ENCODE peak calls at places on chromosomes 3 and 15, in six cellular contexts. One of them, this sample, is unnamed.

GRCh38 chr3:135751991-135752390 is 213.5 kb upstream of the PPP2R3A start:
- DNase-seq in colonic mucosa: no peak
- DNase-seq in SJSA1: no peak
- DNase-seq in aorta: no peak
- DNase-seq in endodermal cell: no peak
- DNase-seq in K562: no peak
- DNase-seq in this sample: no peak

GRCh38 chr15:95169701-95170459 is 938.5 kb downstream of the MCTP2 start:
- DNase-seq in aorta: peak; percentile 65
- DNase-seq in SJSA1: no peak
- DNase-seq in colonic mucosa: no peak
- DNase-seq in endodermal cell: no peak
- DNase-seq in K562: no peak
- DNase-seq in this sample: no peak

GRCh38 chr3:134144694-134145093 is 106.0 kb downstream of the RYK start:
- DNase-seq in endodermal cell: no peak
- DNase-seq in colonic mucosa: no peak
- DNase-seq in aorta: no peak
- DNase-seq in SJSA1: peak; percentile 63
- DNase-seq in K562: no peak
- DNase-seq in this sample: no peak

GRCh38 chr15:65132841-65133549 is 613 bp downstream of the PDCD7 start:
- DNase-seq in K562: peak; percentile 66
- DNase-seq in colonic mucosa: peak; percentile 32
- DNase-seq in endodermal cell: peak; percentile 81
- DNase-seq in SJSA1: peak; percentile 55
- DNase-seq in aorta: peak; percentile 79
- DNase-seq in this sample: no peak

GRCh38 chr15:49190586-49190985 is 20.5 kb downstream of the GALK2 start:
- DNase-seq in endodermal cell: no peak
- DNase-seq in aorta: no peak
- DNase-seq in colonic mucosa: no peak
- DNase-seq in SJSA1: no peak
- DNase-seq in K562: no peak
- DNase-seq in this sample: no peak

GRCh38 chr15:97728791-97729190 is 231.7 kb upstream of the ARRDC4 start:
- DNase-seq in endodermal cell: no peak
- DNase-seq in SJSA1: no peak
- DNase-seq in aorta: no peak
- DNase-seq in K562: no peak
- DNase-seq in colonic mucosa: no peak
- DNase-seq in this sample: no peak

GRCh38 chr3:13647314-13648059 is 98.6 kb downstream of the FBLN2 start:
- DNase-seq in endodermal cell: no peak
- DNase-seq in aorta: no peak
- DNase-seq in SJSA1: no peak
- DNase-seq in K562: peak; percentile 51
- DNase-seq in colonic mucosa: no peak
- DNase-seq in this sample: no peak

GRCh38 chr3:55007971-55008370 is 80.1 kb upstream of the LRTM1 start:
- DNase-seq in SJSA1: peak; percentile 61
- DNase-seq in aorta: no peak
- DNase-seq in endodermal cell: no peak
- DNase-seq in colonic mucosa: no peak
- DNase-seq in K562: no peak
- DNase-seq in this sample: no peak

GRCh38 chr3:170765419-170766078 is 104.4 kb downstream of the RPL22L1 start:
- DNase-seq in endodermal cell: no peak
- DNase-seq in SJSA1: no peak
- DNase-seq in K562: peak; percentile 31
- DNase-seq in colonic mucosa: no peak
- DNase-seq in aorta: no peak
- DNase-seq in this sample: no peak

GRCh38 chr3:31924628-31925270 is 56.3 kb downstream of the OSBPL10 start:
- DNase-seq in endodermal cell: no peak
- DNase-seq in colonic mucosa: no peak
- DNase-seq in aorta: no peak
- DNase-seq in SJSA1: no peak
- DNase-seq in K562: no peak
- DNase-seq in this sample: no peak

GRCh38 chr3:31929826-31930502 is 51.1 kb downstream of the OSBPL10 start:
- DNase-seq in aorta: no peak
- DNase-seq in colonic mucosa: no peak
- DNase-seq in K562: no peak
- DNase-seq in endodermal cell: no peak
- DNase-seq in SJSA1: no peak
- DNase-seq in this sample: no peak

GRCh38 chr3:31926543-31926942 is 54.5 kb downstream of the OSBPL10 start:
- DNase-seq in SJSA1: no peak
- DNase-seq in endodermal cell: no peak
- DNase-seq in aorta: no peak
- DNase-seq in K562: no peak
- DNase-seq in colonic mucosa: no peak
- DNase-seq in this sample: no peak

GRCh38 chr3:31925271-31925630 is 55.8 kb downstream of the OSBPL10 start:
- DNase-seq in endodermal cell: no peak
- DNase-seq in colonic mucosa: no peak
- DNase-seq in aorta: no peak
- DNase-seq in SJSA1: no peak
- DNase-seq in K562: no peak
- DNase-seq in this sample: no peak

DNA sequence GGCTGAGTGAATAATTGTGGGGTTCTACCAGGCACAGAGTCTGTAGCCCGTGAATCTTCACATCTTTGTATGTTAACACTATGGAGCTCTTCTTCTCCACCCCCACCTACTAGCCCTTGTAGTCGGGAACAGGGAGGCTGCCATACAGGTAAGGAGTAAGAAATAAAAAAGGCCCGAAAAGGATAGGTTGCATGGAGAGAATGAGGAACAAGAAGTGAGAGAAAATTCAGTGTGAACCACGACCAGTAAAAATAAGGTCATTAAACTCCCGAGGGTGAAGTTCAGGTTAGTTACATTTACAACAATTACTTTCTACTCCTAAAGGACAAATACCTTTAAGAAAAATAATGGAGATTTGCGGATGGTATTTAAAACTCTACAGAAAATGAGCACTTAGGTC is 53.3 kb downstream of the OSBPL10 start:
- DNase-seq in aorta: no peak
- DNase-seq in K562: no peak
- DNase-seq in endodermal cell: no peak
- DNase-seq in colonic mucosa: no peak
- DNase-seq in SJSA1: no peak
- DNase-seq in this sample: no peak
- H3K27ac ChIP-seq in aorta: no peak overlapping the region
- H3K27ac ChIP-seq in K562: no peak overlapping the region
- H3K27ac ChIP-seq in endodermal cell: no peak overlapping the region
- H3K27ac ChIP-seq in colonic mucosa: no peak overlapping the region
- H3K27ac ChIP-seq in SJSA1: no peak overlapping the region
- H3K27ac ChIP-seq in this sample: no peak overlapping the region

GRCh38 chr15:73982251-73982962 is 9.7 kb downstream of the STOML1 start:
- DNase-seq in endodermal cell: no peak
- DNase-seq in colonic mucosa: peak; percentile 60
- DNase-seq in K562: no peak
- DNase-seq in SJSA1: peak; percentile 86
- DNase-seq in aorta: peak; percentile 96
- DNase-seq in this sample: no peak
- H3K4me1 ChIP-seq in endodermal cell: no peaks in the 10 kb centered on the region
- H3K4me1 ChIP-seq in colonic mucosa: peaks cover 17% of the 10 kb centered on the region
- H3K4me1 ChIP-seq in K562: peaks cover 21% of the 10 kb centered on the region
- H3K4me1 ChIP-seq in SJSA1: peaks cover 35% of the 10 kb centered on the region
- H3K4me1 ChIP-seq in aorta: no peaks in the 10 kb centered on the region
- H3K4me1 ChIP-seq in this sample: peaks cover 14% of the 10 kb centered on the region

DNA sequence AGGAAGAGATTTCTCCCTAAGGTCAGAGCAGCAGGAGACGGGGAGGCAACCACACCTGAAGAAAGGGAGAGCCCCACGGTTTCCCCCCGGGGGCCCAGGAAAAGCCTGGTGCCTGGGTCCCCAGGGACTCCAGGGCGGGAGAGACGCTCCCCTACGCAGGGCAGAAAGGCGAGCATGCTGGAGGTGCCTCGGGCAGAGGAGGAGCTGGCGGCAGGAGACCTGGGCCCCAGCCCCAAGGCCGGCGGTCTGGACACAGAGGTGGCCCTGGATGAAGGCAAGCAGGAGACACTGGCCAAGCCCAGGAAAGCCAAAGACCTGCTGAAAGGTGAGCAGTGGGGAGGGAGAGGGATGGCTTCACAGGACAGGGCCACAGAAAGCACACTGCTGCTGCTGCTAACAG is 26.2 kb upstream of the SLC28A1 start:
- DNase-seq in K562: no peak
- DNase-seq in SJSA1: no peak
- DNase-seq in endodermal cell: no peak
- DNase-seq in aorta: peak; percentile 69
- DNase-seq in colonic mucosa: no peak
- DNase-seq in this sample: no peak
- H3K36me3 ChIP-seq in K562: no peaks in the 10 kb centered on the region
- H3K36me3 ChIP-seq in SJSA1: no peaks in the 10 kb centered on the region
- H3K36me3 ChIP-seq in endodermal cell: peaks cover 96% of the 10 kb centered on the region
- H3K36me3 ChIP-seq in aorta: peaks cover 12% of the 10 kb centered on the region
- H3K36me3 ChIP-seq in colonic mucosa: no peaks in the 10 kb centered on the region
- H3K36me3 ChIP-seq in this sample: no peaks in the 10 kb centered on the region

DNA sequence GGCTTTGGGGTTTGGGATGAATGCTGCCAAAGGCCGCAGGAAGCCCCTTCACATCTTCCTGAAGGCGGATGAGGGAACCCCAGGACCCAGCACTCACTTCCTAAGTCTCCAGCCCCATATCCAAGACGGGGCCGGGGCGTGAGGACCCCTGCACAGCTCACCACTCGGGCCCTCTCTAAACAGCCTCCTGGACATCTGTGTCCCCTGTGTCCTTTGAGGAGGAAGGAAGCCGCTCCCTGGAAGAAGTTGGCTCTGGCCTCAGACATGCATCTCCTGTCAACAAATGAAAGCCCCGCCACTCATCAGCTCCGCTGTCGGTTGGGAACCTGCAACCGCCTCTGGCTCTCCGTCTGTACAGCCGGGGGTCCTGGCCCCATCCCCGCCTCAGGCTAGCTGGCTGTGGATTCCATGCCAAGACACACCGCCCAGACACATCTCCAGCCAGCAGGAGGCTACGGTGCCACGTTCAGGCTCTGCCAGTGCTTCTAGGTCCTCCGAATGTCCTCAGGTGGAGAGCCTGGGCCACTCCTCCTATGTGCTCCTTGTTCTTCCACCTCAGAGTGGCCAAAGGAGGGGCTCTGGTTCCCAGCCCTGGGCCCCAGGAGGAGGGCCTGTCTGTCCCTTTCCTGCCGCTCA is 140.0 kb upstream of the MEF2A start:
- DNase-seq in SJSA1: no peak
- DNase-seq in colonic mucosa: no peak
- DNase-seq in aorta: peak; percentile 76
- DNase-seq in endodermal cell: no peak
- DNase-seq in K562: no peak
- DNase-seq in this sample: no peak
- H3K27ac ChIP-seq in SJSA1: no peak overlapping the region
- H3K27ac ChIP-seq in colonic mucosa: peak overlapping the region; percentile 35
- H3K27ac ChIP-seq in aorta: peak overlapping the region; percentile 72
- H3K27ac ChIP-seq in endodermal cell: no peak overlapping the region
- H3K27ac ChIP-seq in K562: no peak overlapping the region
- H3K27ac ChIP-seq in this sample: peak overlapping the region; percentile 47

DNA sequence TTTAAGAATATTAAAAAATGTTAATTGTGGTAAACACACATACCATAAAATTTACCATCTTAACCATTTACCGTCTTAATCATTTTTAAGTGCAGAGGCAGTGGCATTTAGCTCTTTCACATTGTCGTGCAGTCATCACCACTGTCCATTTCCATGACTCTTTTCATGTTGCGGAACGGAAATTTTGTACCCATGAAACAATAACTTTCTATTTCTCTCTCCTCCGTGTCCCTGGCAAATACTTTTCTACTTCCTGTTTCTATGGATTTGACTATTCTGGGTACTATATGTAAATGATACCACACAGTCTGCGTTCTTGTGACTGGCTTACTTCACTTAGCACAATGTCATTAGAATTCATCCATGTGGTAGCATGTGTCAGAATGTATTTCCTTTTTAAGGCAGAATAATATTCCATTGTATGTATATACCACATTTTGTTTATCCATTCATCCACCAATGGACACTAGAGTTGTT is 27.9 kb downstream of the AKAP13 start:
- DNase-seq in SJSA1: no peak
- DNase-seq in K562: no peak
- DNase-seq in aorta: no peak
- DNase-seq in endodermal cell: no peak
- DNase-seq in colonic mucosa: no peak
- DNase-seq in this sample: no peak
- H3K4me1 ChIP-seq in SJSA1: peaks cover 71% of the 10 kb centered on the region
- H3K4me1 ChIP-seq in K562: no peaks in the 10 kb centered on the region
- H3K4me1 ChIP-seq in aorta: peaks cover 15% of the 10 kb centered on the region
- H3K4me1 ChIP-seq in endodermal cell: peaks cover 15% of the 10 kb centered on the region
- H3K4me1 ChIP-seq in colonic mucosa: peaks cover 12% of the 10 kb centered on the region
- H3K4me1 ChIP-seq in this sample: peaks cover 48% of the 10 kb centered on the region

GRCh38 chr3:12598890-12599289 is 42.0 kb downstream of the MKRN2 start:
- DNase-seq in colonic mucosa: no peak
- DNase-seq in aorta: no peak
- DNase-seq in endodermal cell: no peak
- DNase-seq in K562: no peak
- DNase-seq in SJSA1: no peak
- DNase-seq in this sample: no peak
- H3K36me3 ChIP-seq in colonic mucosa: no peaks in the 10 kb centered on the region
- H3K36me3 ChIP-seq in aorta: peaks cover 3% of the 10 kb centered on the region
- H3K36me3 ChIP-seq in endodermal cell: peaks cover 93% of the 10 kb centered on the region
- H3K36me3 ChIP-seq in K562: peaks cover 95% of the 10 kb centered on the region
- H3K36me3 ChIP-seq in SJSA1: peaks cover 76% of the 10 kb centered on the region
- H3K36me3 ChIP-seq in this sample: peaks cover 54% of the 10 kb centered on the region

This sample was measured in CD4-positive, alpha-beta memory T cell.